ENCODE peak calls at places on chromosomes 3 and 15, in nine cellular contexts. L is breast epithelium, E is upper lobe of left lung, B is SK-N-SH, Q is K562, I is stomach, Z is HL-60, H is endothelial cell of umbilical vein, J is GM12878. R is an unnamed sample.

GRCh38 chr15:30043211-30043655 is 39.5 kb upstream of the GOLGA8J start:
- DNase-seq in B (peak; percentile 40), Q (no peak), H (peak; percentile 35), J (no peak), E (no peak), I (no peak), Z (no peak), L (no peak), R (peak; percentile 12)

GRCh38 chr3:139307072-139307491 is 36.7 kb upstream of the MRPS22 start:
- DNase-seq in I (no peak), H (no peak), L (no peak), Z (no peak), J (no peak), Q (peak; percentile 57), E (no peak), B (no peak), R (no peak)

GRCh38 chr15:56205061-56205876 is 38.4 kb downstream of the RFX7 start:
- DNase-seq in H (peak; percentile 66), I (no peak), Q (no peak), J (no peak), Z (no peak), B (no peak), L (no peak), E (no peak), R (no peak)

GRCh38 chr3:105806361-105806760 is 62.5 kb downstream of the CBLB start:
- DNase-seq in B (no peak), I (no peak), J (no peak), Z (peak; percentile 61), Q (peak; percentile 27), H (peak; percentile 66), E (no peak), L (no peak), R (no peak)

GRCh38 chr3:13095408-13095861 is 22.2 kb upstream of the IQSEC1 start:
- DNase-seq in L (no peak), Z (no peak), I (no peak), Q (no peak), H (no peak), B (no peak), E (no peak), J (no peak), R (no peak)

GRCh38 chr15:23567921-23568320 is 2.4 kb downstream of the MKRN3 start:
- DNase-seq in L (no peak), I (no peak), J (no peak), E (no peak), Z (no peak), Q (no peak), B (no peak), H (no peak), R (no peak)

GRCh38 chr15:78167227-78167888 is 18.2 kb downstream of the IDH3A start:
- DNase-seq in E (no peak), I (no peak), B (no peak), H (no peak), Z (no peak), L (no peak), J (peak; percentile 93), Q (no peak), R (no peak)

GRCh38 chr3:46829699-46830208 is 33.5 kb downstream of the MYL3 start:
- DNase-seq in Q (no peak), B (no peak), E (no peak), I (no peak), L (no peak), H (no peak), Z (no peak), J (peak; percentile 32), R (peak; percentile 75)

GRCh38 chr15:83380682-83381081 is 66.5 kb upstream of the SH3GL3 start:
- DNase-seq in Z (peak; percentile 14), Q (peak; percentile 63), B (peak; percentile 64), L (no peak), H (peak; percentile 34), J (peak; percentile 13), I (no peak), E (peak; percentile 28), R (no peak)

GRCh38 chr3:89474333-89475130 is 367.1 kb downstream of the EPHA3 start:
- DNase-seq in Q (no peak), H (no peak), Z (no peak), E (no peak), B (no peak), I (no peak), J (no peak), L (no peak), R (no peak)

GRCh38 chr15:71125831-71126453 is 10.7 kb downstream of the THSD4 start:
- DNase-seq in E (no peak), Q (peak; percentile 23), L (no peak), B (peak; percentile 45), I (no peak), H (no peak), J (no peak), Z (no peak), R (no peak)

DNA sequence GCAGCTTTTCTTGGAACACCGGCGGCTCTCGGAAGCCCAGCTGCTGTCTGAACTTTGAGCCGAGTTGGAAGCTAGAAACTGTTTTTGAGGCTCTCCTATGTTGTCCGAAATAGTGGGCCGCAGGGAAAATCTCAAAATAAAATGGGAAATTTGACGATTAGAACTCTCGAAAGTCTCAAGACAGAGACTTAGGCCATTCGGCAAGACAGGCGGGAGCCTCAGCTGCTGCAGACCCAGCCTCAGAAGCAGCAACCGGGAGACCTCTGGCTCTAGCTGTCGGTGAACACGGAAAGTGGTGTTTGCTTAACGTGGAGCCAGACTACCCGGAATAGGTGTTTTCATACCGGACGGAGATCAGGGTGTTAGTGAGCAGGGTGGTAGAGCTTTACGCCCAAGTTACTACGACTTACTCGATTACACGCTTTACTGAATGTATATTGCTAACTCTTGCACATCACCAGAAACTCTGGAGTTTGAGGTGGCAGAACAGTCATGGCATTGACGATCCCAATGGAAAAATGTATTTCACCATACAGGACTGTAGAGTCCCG is 357 bp upstream of the MAN2C1 start:
- DNase-seq in L (no peak), Z (no peak), E (peak; percentile 34), Q (no peak), I (no peak), J (no peak), B (peak; percentile 30), H (no peak), R (no peak)
- TF ChIP-seq CTCF in L (no peak), Z (no peak), E (no peak), Q (peak; percentile 17), I (no peak), J (no peak), B (no peak), H (no peak), R (no peak)

GRCh38 chr3:15796771-15797599 is 794 bp downstream of the ANKRD28 start:
- DNase-seq in H (peak; percentile 82), J (no peak), I (no peak), L (no peak), E (no peak), Z (no peak), B (peak; percentile 9), Q (peak; percentile 42), R (no peak)

GRCh38 chr3:15798533-15799245 is 910 bp upstream of the ANKRD28 start:
- DNase-seq in Q (no peak), B (no peak), J (no peak), H (peak; percentile 20), I (no peak), E (no peak), Z (no peak), L (no peak), R (no peak)

GRCh38 chr3:15795563-15796308 is 2.0 kb downstream of the ANKRD28 start:
- DNase-seq in Q (peak; percentile 35), I (no peak), B (no peak), L (no peak), E (no peak), H (peak; percentile 68), J (no peak), Z (peak; percentile 39), R (no peak)

GRCh38 chr3:15796331-15796730 is 1.4 kb downstream of the ANKRD28 start:
- DNase-seq in J (no peak), H (peak; percentile 45), B (no peak), L (no peak), I (no peak), Z (no peak), Q (no peak), E (no peak), R (no peak)

DNA sequence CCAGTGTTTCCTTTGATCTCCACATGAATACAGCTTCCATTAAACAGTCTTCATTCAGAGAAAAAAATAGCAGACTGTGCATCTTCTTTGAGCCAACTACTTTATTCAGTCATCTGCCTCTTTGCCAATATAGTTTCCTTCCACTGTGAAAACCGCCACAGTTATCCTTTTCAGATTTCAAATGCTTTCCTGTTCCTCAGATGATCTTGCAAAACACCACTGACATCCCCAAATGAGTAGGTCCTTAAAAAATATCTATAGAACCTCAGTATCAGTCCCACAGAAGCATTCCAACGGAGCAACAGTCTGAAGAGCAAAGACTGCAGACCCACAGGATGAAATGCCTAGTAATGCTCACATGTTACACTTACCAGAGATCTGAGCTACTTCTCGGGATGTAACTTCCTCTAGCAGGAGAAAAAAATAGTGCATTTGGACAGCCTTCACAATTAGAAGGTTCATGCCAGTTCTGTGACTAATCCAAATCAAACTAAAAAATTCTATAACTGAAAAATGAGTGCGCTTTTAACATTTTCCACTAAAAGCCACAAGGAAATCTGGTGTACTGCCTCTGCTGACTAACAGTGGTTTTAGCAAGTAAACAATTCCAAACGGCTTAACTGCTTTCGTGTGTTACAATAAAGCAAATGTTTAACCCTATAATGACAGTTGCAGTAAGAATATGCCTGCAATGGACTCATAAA is at the start of gene ANKRD28:
- DNase-seq in J (no peak), H (peak; percentile 95), Z (peak; percentile 76), E (peak; percentile 28), B (peak; percentile 13), Q (peak; percentile 76), I (no peak), L (no peak), R (no peak)
- TF ChIP-seq POLR2AphosphoS5 in J (peak; percentile 58), H (peak; percentile 68), Z (peak; percentile 50), E (peak; percentile 46), B (peak; percentile 96), Q (no peak), I (no peak), L (peak; percentile 41), R (peak; percentile 81)

DNA sequence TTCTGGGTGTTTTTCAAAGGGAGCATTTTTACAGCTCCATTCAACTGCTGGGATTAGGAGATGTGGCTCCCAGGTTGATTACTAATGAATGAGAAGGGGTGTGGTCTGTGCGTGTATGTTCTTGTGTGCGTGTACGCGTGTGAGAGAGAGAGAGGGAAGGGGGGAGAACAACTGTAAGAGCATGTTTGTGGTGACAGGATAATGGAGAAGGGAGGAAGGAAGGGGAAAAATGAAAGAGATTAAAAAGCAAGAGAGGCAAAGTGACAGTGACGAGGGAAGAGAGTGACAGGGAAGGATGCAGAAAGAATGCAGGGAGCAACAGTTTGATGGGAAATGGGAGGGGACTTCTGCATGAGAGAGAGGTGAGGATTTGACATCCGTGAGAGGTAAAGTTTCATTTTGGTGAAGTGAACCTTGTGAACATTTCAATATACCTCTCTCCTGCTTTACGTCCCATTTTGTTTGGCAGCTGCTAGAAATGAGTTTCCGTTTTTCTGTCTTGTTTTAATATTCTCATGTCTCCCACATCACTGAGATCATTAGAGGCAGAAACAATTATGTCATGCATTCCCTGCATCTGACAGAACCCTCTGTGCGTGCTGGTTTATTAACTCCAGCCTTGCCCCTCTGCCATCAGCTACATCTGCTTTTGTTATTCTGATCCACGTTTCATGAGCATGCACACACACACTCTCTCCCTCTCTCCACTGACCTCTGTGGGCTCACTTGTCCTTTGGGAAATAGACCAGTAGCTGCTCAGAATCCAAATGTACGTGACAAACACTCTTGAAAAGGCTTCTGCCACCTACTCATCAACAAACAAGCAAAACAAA is 161.6 kb downstream of the GAP43 start:
- DNase-seq in J (no peak), H (peak; percentile 6), E (no peak), B (peak; percentile 68), Z (no peak), Q (no peak), L (no peak), I (no peak), R (no peak)
- TF ChIP-seq CTCF in J (no peak), H (no peak), E (no peak), B (no peak), Z (no peak), Q (no peak), L (no peak), I (peak; percentile 31), R (no peak)

GRCh38 chr3:30597131-30597768 is 9.2 kb upstream of the TGFBR2 start:
- DNase-seq in L (no peak), H (no peak), Q (no peak), B (no peak), J (no peak), Z (no peak), E (no peak), I (no peak), R (no peak)
- TF ChIP-seq POLR2AphosphoS5 in L (peak; percentile 75), H (no peak), Q (no peak), B (no peak), J (no peak), Z (no peak), E (peak; percentile 78), I (peak; percentile 79), R (no peak)

R was measured in esophagus muscularis mucosa.